ENCODE peak calls at places on chromosomes 11 and 22, in four cellular contexts. One of them, this sample, is unnamed.

GRCh38 chr11:46391578-46392420 is at the start of gene CHRM4:
- DNase-seq in uterus: no peak
- DNase-seq in HCT116: no peak
- DNase-seq in endothelial cell of umbilical vein: peak
- DNase-seq in this sample: peak

GRCh38 chr11:61539009-61539408 is 30.5 kb downstream of the LRRC10B start:
- DNase-seq in uterus: peak
- DNase-seq in endothelial cell of umbilical vein: no peak
- DNase-seq in HCT116: no peak
- DNase-seq in this sample: no peak

GRCh38 chr11:133835258-133836075 is 9.8 kb downstream of the SPATA19 start:
- DNase-seq in uterus: no peak
- DNase-seq in HCT116: peak
- DNase-seq in endothelial cell of umbilical vein: peak
- DNase-seq in this sample: peak

GRCh38 chr11:33773399-33774355 is 643 bp downstream of the FBXO3 start:
- DNase-seq in endothelial cell of umbilical vein: peak
- DNase-seq in HCT116: no peak
- DNase-seq in uterus: no peak
- DNase-seq in this sample: no peak

GRCh38 chr11:72871089-72871488 is 56.9 kb downstream of the ATG16L2 start:
- DNase-seq in endothelial cell of umbilical vein: no peak
- DNase-seq in uterus: no peak
- DNase-seq in HCT116: no peak
- DNase-seq in this sample: no peak

GRCh38 chr11:18498039-18498438 is 28.7 kb downstream of the TSG101 start:
- DNase-seq in uterus: no peak
- DNase-seq in endothelial cell of umbilical vein: no peak
- DNase-seq in HCT116: no peak
- DNase-seq in this sample: no peak

GRCh38 chr11:130613396-130613795 is 165.0 kb downstream of the ADAMTS15 start:
- DNase-seq in HCT116: no peak
- DNase-seq in uterus: no peak
- DNase-seq in endothelial cell of umbilical vein: no peak
- DNase-seq in this sample: no peak

GRCh38 chr11:17512101-17512500 is 32.1 kb downstream of the USH1C start:
- DNase-seq in endothelial cell of umbilical vein: no peak
- DNase-seq in uterus: no peak
- DNase-seq in HCT116: no peak
- DNase-seq in this sample: no peak

GRCh38 chr22:31488988-31489617 is 539 bp downstream of the EIF4ENIF1 start:
- DNase-seq in HCT116: no peak
- DNase-seq in endothelial cell of umbilical vein: peak
- DNase-seq in uterus: peak
- DNase-seq in this sample: peak

GRCh38 chr11:27468209-27468608 is 4.4 kb downstream of the LGR4 start:
- DNase-seq in endothelial cell of umbilical vein: peak
- DNase-seq in HCT116: no peak
- DNase-seq in uterus: no peak
- DNase-seq in this sample: no peak

GRCh38 chr11:819129-819931 is 616 bp downstream of the PNPLA2 start:
- DNase-seq in uterus: peak
- DNase-seq in endothelial cell of umbilical vein: peak
- DNase-seq in HCT116: no peak
- DNase-seq in this sample: no peak

GRCh38 chr22:32324505-32325415 is 32.9 kb upstream of the RFPL3 start:
- DNase-seq in uterus: no peak
- DNase-seq in endothelial cell of umbilical vein: no peak
- DNase-seq in HCT116: no peak
- DNase-seq in this sample: no peak

DNA sequence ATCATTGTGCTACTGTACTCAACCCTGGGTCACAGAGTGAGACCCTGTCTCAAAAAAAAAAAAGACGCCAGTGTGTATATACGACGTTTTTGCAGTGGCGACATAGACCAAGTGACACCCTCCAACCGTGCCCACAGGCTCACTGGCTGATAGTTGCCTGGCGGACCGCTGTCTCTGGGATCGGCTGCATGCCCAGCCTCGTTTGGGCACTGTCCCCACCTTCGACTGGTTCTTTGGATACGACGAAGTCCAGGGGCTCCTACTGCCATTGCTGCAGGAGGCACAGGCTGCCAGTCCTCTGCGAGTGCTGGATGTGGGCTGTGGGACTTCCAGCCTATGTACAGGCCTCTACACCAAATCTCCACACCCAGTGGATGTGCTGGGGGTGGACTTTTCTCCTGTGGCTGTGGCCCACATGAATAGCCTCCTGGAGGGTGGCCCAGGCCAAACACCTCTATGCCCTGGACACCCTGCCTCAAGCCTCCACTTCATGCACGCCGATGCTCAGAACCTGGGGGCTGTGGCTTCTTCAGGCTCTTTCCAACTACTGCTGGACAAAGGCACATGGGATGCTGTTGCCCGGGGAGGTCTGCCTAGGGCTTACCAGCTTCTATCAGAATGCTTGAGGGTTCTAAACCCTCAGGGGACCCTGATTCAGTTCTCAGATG is 1.3 kb downstream of the CSKMT start:
- DNase-seq in endothelial cell of umbilical vein: no peak
- DNase-seq in HCT116: no peak
- DNase-seq in uterus: no peak
- DNase-seq in this sample: no peak
- TF ChIP-seq POLR2A in endothelial cell of umbilical vein: peak
- TF ChIP-seq POLR2A in HCT116: peak
- TF ChIP-seq POLR2A in uterus: no peak
- TF ChIP-seq POLR2A in this sample: no peak

GRCh38 chr22:19971276-19972124 is 29.9 kb upstream of the TXNRD2 start:
- DNase-seq in endothelial cell of umbilical vein: no peak
- DNase-seq in uterus: no peak
- DNase-seq in HCT116: no peak
- DNase-seq in this sample: no peak
- TF ChIP-seq POLR2A in endothelial cell of umbilical vein: peak
- TF ChIP-seq POLR2A in uterus: no peak
- TF ChIP-seq POLR2A in HCT116: no peak
- TF ChIP-seq POLR2A in this sample: no peak

DNA sequence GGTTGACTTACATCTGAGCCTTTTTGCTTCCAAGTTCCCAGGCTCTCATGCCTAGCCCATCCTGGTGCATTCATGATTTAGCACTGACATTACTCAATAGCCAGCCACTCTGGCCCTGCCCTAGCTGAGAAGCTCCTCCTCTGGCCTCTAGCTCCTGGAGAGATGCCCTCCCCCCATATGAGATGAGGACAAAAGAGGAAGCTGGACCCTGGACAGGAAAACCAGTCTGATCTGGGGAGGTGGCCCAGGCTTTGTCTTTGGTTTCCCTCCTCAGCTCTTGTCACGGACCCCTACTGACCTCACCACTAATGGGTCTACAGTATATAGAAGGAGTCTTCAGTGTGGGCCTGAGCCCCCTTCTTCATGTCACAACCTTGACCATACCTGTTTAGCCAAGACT is 3.0 kb downstream of the RHOG start:
- DNase-seq in HCT116: no peak
- DNase-seq in endothelial cell of umbilical vein: no peak
- DNase-seq in uterus: peak
- DNase-seq in this sample: no peak
- TF ChIP-seq POLR2A in HCT116: no peak
- TF ChIP-seq POLR2A in endothelial cell of umbilical vein: no peak
- TF ChIP-seq POLR2A in uterus: no peak
- TF ChIP-seq POLR2A in this sample: no peak

GRCh38 chr11:66317766-66318575 is 1.1 kb upstream of the CD248 start:
- DNase-seq in endothelial cell of umbilical vein: no peak
- DNase-seq in HCT116: no peak
- DNase-seq in uterus: peak
- DNase-seq in this sample: no peak

GRCh38 chr11:66316849-66317251 is at the start of gene CD248:
- DNase-seq in uterus: peak
- DNase-seq in HCT116: no peak
- DNase-seq in endothelial cell of umbilical vein: peak
- DNase-seq in this sample: no peak

GRCh38 chr11:66315921-66316811 is 678 bp downstream of the CD248 start:
- DNase-seq in endothelial cell of umbilical vein: no peak
- DNase-seq in uterus: peak
- DNase-seq in HCT116: no peak
- DNase-seq in this sample: no peak

GRCh38 chr11:66318576-66318970 is 1.7 kb upstream of the CD248 start:
- DNase-seq in HCT116: no peak
- DNase-seq in uterus: peak
- DNase-seq in endothelial cell of umbilical vein: no peak
- DNase-seq in this sample: no peak

GRCh38 chr11:66317322-66317765 is 500 bp upstream of the CD248 start:
- DNase-seq in endothelial cell of umbilical vein: peak
- DNase-seq in uterus: peak
- DNase-seq in HCT116: no peak
- DNase-seq in this sample: no peak
- TF ChIP-seq POLR2A in endothelial cell of umbilical vein: no peak
- TF ChIP-seq POLR2A in uterus: no peak
- TF ChIP-seq POLR2A in HCT116: no peak
- TF ChIP-seq POLR2A in this sample: no peak

GRCh38 chr22:43187171-43188099 is 501 bp upstream of the TTLL12 start:
- DNase-seq in HCT116: peak
- DNase-seq in endothelial cell of umbilical vein: peak
- DNase-seq in uterus: peak
- DNase-seq in this sample: peak
- TF ChIP-seq POLR2A in HCT116: peak
- TF ChIP-seq POLR2A in endothelial cell of umbilical vein: peak
- TF ChIP-seq POLR2A in uterus: peak
- TF ChIP-seq POLR2A in this sample: peak

GRCh38 chr11:11621881-11622706 is at the start of gene GALNT18:
- DNase-seq in uterus: peak
- DNase-seq in endothelial cell of umbilical vein: peak
- DNase-seq in HCT116: peak
- DNase-seq in this sample: peak
- TF ChIP-seq POLR2A in uterus: peak
- TF ChIP-seq POLR2A in endothelial cell of umbilical vein: no peak
- TF ChIP-seq POLR2A in HCT116: peak
- TF ChIP-seq POLR2A in this sample: peak

DNA sequence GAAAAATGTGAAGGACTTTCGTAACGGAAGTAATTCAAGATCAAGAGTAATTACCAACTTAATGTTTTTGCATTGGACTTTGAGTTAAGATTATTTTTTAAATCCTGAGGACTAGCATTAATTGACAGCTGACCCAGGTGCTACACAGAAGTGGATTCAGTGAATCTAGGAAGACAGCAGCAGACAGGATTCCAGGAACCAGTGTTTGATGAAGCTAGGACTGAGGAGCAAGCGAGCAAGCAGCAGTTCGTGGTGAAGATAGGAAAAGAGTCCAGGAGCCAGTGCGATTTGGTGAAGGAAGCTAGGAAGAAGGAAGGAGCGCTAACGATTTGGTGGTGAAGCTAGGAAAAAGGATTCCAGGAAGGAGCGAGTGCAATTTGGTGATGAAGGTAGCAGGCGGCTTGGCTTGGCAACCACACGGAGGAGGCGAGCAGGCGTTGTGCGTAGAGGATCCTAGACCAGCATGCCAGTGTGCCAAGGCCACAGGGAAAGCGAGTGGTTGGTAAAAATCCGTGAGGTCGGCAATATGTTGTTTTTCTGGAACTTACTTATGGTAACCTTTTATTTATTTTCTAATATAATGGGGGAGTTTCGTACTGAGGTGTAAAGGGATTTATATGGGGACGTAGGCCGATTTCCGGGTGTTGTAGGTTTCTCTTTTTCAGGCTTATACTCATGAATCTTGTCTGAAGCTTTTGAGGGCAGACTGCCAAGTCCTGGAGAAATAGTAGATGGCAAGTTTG is 1.6 kb downstream of the MALAT1 start:
- DNase-seq in uterus: no peak
- DNase-seq in HCT116: no peak
- DNase-seq in endothelial cell of umbilical vein: peak
- DNase-seq in this sample: no peak
- TF ChIP-seq POLR2A in uterus: no peak
- TF ChIP-seq POLR2A in HCT116: peak
- TF ChIP-seq POLR2A in endothelial cell of umbilical vein: peak
- TF ChIP-seq POLR2A in this sample: peak

GRCh38 chr22:35591696-35592417 is 25.3 kb downstream of the MB start:
- DNase-seq in endothelial cell of umbilical vein: no peak
- DNase-seq in HCT116: no peak
- DNase-seq in uterus: no peak
- DNase-seq in this sample: no peak

GRCh38 chr22:35589736-35590079 is 27.4 kb downstream of the MB start:
- DNase-seq in HCT116: no peak
- DNase-seq in endothelial cell of umbilical vein: no peak
- DNase-seq in uterus: no peak
- DNase-seq in this sample: no peak

GRCh38 chr22:35589071-35589735 is 27.9 kb downstream of the MB start:
- DNase-seq in HCT116: peak
- DNase-seq in endothelial cell of umbilical vein: no peak
- DNase-seq in uterus: peak
- DNase-seq in this sample: peak

GRCh38 chr22:35592418-35592967 is 24.6 kb downstream of the MB start:
- DNase-seq in HCT116: no peak
- DNase-seq in endothelial cell of umbilical vein: no peak
- DNase-seq in uterus: no peak
- DNase-seq in this sample: no peak

DNA sequence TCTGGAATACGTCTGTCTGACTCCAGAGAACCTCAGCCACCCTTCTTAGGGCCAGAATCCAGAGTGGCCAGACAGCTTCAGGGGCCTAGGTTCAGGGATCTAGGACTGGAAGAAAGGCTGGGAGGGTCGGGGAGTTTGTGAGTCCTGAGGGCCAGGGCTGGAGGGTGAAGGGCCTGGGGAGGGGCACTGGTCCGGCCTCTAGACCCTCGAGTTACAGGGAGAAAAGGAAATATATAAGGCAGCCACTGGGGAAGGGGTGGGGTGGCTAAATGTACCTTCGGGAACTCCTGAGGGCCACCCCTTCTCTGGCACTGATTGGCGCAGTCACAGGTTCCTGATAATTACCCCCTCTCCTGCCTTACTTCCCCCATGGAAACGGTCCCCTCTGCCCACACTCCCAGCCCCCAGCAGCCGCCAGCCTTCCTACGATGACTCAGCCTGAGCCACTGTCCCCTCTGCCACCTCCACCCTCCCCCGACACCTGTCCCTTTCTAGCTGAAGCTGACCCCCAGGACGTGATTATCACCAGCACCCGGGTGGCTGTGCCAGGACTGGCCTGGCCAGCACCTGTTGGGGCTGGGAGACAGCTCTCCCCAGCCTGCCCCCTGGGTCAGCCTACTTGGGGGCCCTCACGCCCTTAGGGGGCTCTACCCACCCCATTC is 26.4 kb downstream of the MB start:
- DNase-seq in endothelial cell of umbilical vein: no peak
- DNase-seq in uterus: no peak
- DNase-seq in HCT116: no peak
- DNase-seq in this sample: no peak
- TF ChIP-seq POLR2A in endothelial cell of umbilical vein: no peak
- TF ChIP-seq POLR2A in uterus: no peak
- TF ChIP-seq POLR2A in HCT116: no peak
- TF ChIP-seq POLR2A in this sample: no peak

This sample was measured in H54.